ENCODE peak calls at places on chromosomes 5 and 9, in six cellular contexts. R, U, C, W, L and H are unnamed samples. For H3K4me1, the result is how much of the 10 kb centered on the place peaks cover.

GRCh38 chr5:38845555-38846378 is at the start of gene OSMR:
- DNase-seq in R (peak), U (peak), C (peak), W (peak), L (peak), H (peak)

GRCh38 chr5:141816598-141817399 is 61.4 kb downstream of the PCDH1 start:
- DNase-seq in R (no peak), U (no peak), C (no peak), W (peak), L (peak), H (no peak)

GRCh38 chr5:173733065-173733824 is 116.8 kb upstream of the BOD1 start:
- DNase-seq in R (no peak), U (no peak), C (no peak), W (no peak), L (no peak), H (no peak)

GRCh38 chr9:90340421-90340820 is 302.2 kb downstream of the DIRAS2 start:
- DNase-seq in R (no peak), U (no peak), C (no peak), W (no peak), L (no peak), H (no peak)

GRCh38 chr5:80884851-80885697 is 75.1 kb upstream of the RASGRF2 start:
- DNase-seq in R (no peak), U (no peak), C (no peak), W (no peak), L (no peak), H (no peak)

GRCh38 chr5:52822437-52822836 is 34.7 kb downstream of the ITGA1 start:
- DNase-seq in R (no peak), U (peak), C (peak), W (no peak), L (no peak), H (no peak)

GRCh38 chr9:122264360-122265264 is at the start of the genes MRRF and RBM18:
- DNase-seq in R (peak), U (peak), C (peak), W (peak), L (peak), H (peak)

GRCh38 chr9:108133101-108133500 is 643.5 kb upstream of the KLF4 start:
- DNase-seq in R (no peak), U (no peak), C (no peak), W (no peak), L (no peak), H (no peak)

GRCh38 chr9:135045264-135046155 is 42.0 kb upstream of the OLFM1 start:
- DNase-seq in R (no peak), U (no peak), C (no peak), W (peak), L (no peak), H (no peak)

DNA sequence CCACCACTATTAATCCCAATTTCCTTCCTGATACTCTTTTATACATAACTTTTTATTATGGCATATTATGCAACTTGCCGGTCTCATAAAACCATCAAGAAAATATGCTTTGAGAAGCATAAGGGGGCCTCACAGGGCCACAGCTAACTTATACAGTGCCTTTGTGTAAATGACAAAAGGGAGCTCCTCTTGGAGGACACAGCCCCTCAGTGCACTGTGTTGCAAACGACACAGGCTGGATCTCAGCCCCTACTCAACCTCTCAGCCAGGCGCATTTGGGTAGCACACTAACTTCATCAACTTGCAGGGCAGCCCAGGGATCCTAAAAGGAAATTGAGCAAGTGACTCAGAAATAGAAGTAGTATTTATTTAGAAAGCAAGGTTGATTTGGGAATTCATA is 35.4 kb downstream of the RIGI start:
- DNase-seq in R (no peak), U (no peak), C (no peak), W (no peak), L (peak), H (no peak)
- H3K4me1 ChIP-seq in R (under half), U (under half), C (under half), W (under half), L (under half), H (under half)

GRCh38 chr9:110728058-110728457 is 59.5 kb downstream of the MUSK start:
- DNase-seq in R (no peak), U (no peak), C (no peak), W (no peak), L (peak), H (no peak)
- TF ChIP-seq CTCF in R (no peak), U (no peak), C (no peak), W (no peak), L (no peak), H (no peak)

DNA sequence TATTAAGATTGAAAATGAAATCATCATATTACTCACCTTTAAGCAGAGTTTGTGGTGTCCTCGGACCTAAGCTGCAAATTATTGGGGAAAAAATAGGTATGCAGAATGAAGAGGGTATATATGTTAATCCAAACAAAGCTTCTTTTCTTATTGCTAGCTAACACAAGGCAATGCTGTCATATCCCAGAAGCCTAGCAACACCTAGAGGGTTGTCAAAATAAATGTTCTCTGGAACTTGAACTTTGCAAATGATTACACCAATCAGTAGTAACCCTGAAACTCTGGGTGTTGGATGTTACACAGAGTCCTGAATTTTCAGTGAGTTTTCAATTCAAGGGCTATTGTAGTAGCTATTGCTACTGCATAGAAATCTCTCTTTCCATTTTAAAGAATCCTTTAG is at the start of gene C6:
- DNase-seq in R (no peak), U (no peak), C (no peak), W (no peak), L (no peak), H (no peak)
- H3K27ac ChIP-seq in R (no peak), U (no peak), C (no peak), W (no peak), L (no peak), H (no peak)

GRCh38 chr9:70093944-70094343 is 50.3 kb downstream of the MAMDC2 start:
- DNase-seq in R (no peak), U (no peak), C (no peak), W (no peak), L (no peak), H (no peak)
- H3K4me1 ChIP-seq in R (under half), U (under half), C (under half), W (under half), L (under half), H (under half)

GRCh38 chr9:136341042-136341655 is 13.8 kb downstream of the GPSM1 start:
- DNase-seq in R (no peak), U (no peak), C (peak), W (no peak), L (no peak), H (no peak)

GRCh38 chr9:136343884-136344269 is 16.5 kb downstream of the GPSM1 start:
- DNase-seq in R (no peak), U (no peak), C (no peak), W (no peak), L (no peak), H (no peak)

GRCh38 chr9:136341769-136342168 is 14.4 kb downstream of the GPSM1 start:
- DNase-seq in R (no peak), U (no peak), C (no peak), W (no peak), L (no peak), H (no peak)

GRCh38 chr9:136343121-136343883 is 16.0 kb downstream of the GPSM1 start:
- DNase-seq in R (no peak), U (no peak), C (no peak), W (no peak), L (no peak), H (no peak)

GRCh38 chr9:136342191-136343120 is 15.1 kb downstream of the GPSM1 start:
- DNase-seq in R (peak), U (peak), C (peak), W (peak), L (peak), H (no peak)
- TF ChIP-seq CTCF in R (no peak), U (no peak), C (no peak), W (peak), L (peak), H (no peak)

DNA sequence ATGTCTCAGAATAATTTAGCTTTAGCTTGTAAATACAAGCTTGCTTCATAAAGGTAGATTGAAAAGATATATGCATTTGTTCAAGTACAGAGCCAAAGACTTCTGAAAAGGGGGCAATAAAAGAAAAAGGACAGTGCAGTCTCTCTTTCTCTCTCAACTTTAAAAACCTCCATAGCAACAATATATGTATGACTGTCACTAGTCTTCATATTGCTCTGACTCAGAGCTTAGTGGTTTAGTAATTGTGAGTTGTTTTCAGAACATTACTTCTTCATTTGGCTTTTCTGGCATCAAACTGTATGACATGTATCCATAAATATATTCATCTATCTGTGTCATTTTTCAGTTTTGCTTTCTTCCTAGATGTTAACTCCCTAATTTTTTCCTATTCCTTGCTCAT is 194.6 kb upstream of the KIF2A start:
- DNase-seq in R (no peak), U (no peak), C (no peak), W (no peak), L (no peak), H (no peak)
- H3K27ac ChIP-seq in R (no peak), U (no peak), C (no peak), W (no peak), L (no peak), H (no peak)

GRCh38 chr9:137228968-137229896 is 1.5 kb upstream of the SLC34A3 start:
- DNase-seq in R (no peak), U (no peak), C (no peak), W (no peak), L (no peak), H (no peak)
- H3K4me1 ChIP-seq in R (under half), U (under half), C (under half), W (under half), L (under half), H (under half)